ENCODE peak calls at places on chromosomes 1 and 21, in five cellular contexts. G is sigmoid colon, S is HuH-7, Y is SJSA1, E is OCI-LY7. H is an unnamed sample.

GRCh38 chr1:117540532-117540931 is 65.3 kb upstream of the TENT5C start:
- DNase-seq in G (no peak), S (no peak), Y (no peak), E (no peak), H (no peak)

GRCh38 chr1:220124542-220124941 is 30.6 kb downstream of the IARS2 start:
- DNase-seq in G (no peak), S (no peak), Y (no peak), E (no peak), H (no peak)

GRCh38 chr1:15152318-15153183 is 996 bp upstream of the TMEM51 start:
- DNase-seq in G (peak), S (peak), Y (peak), E (no peak), H (peak)

GRCh38 chr1:44418022-44418673 is 13.1 kb downstream of the RNF220 start:
- DNase-seq in G (no peak), S (no peak), Y (no peak), E (no peak), H (no peak)

GRCh38 chr1:228101994-228102790 is 933 bp downstream of the C1orf35 start:
- DNase-seq in G (peak), S (peak), Y (peak), E (peak), H (peak)

GRCh38 chr1:197664391-197664790 is 110.9 kb downstream of the DENND1B start:
- DNase-seq in G (no peak), S (no peak), Y (no peak), E (no peak), H (no peak)

GRCh38 chr1:11330411-11330810 is 57.4 kb downstream of the UBIAD1 start:
- DNase-seq in G (no peak), S (no peak), Y (no peak), E (no peak), H (no peak)

GRCh38 chr1:23215751-23216449 is 1.4 kb downstream of the HTR1D start:
- DNase-seq in G (no peak), S (peak), Y (no peak), E (no peak), H (no peak)

GRCh38 chr1:59243544-59243943 is 53.4 kb upstream of the FGGY start:
- DNase-seq in G (no peak), S (no peak), Y (no peak), E (no peak), H (no peak)

GRCh38 chr1:107965112-107965991 is at the start of gene VAV3:
- DNase-seq in G (peak), S (no peak), Y (peak), E (peak), H (peak)

GRCh38 chr1:21573971-21574458 is 64.8 kb downstream of the ALPL start:
- DNase-seq in G (peak), S (peak), Y (peak), E (peak), H (peak)

GRCh38 chr1:68100571-68100970 is 50.1 kb upstream of the DIRAS3 start:
- DNase-seq in G (no peak), S (no peak), Y (no peak), E (no peak), H (no peak)

GRCh38 chr1:196387766-196388165 is 220.5 kb downstream of the KCNT2 start:
- DNase-seq in G (no peak), S (no peak), Y (no peak), E (no peak), H (no peak)

GRCh38 chr1:9595968-9596340 is 7.2 kb downstream of the TMEM201 start:
- DNase-seq in G (no peak), S (no peak), Y (no peak), E (no peak), H (peak)

GRCh38 chr21:37032877-37033471 is 26.5 kb downstream of the RIPPLY3 start:
- DNase-seq in G (peak), S (no peak), Y (peak), E (no peak), H (no peak)

GRCh38 chr1:55989971-55990370 is 589.4 kb downstream of the PLPP3 start:
- DNase-seq in G (no peak), S (no peak), Y (no peak), E (no peak), H (no peak)

GRCh38 chr1:1374068-1374860 is 743 bp downstream of the AURKAIP1 start:
- DNase-seq in G (no peak), S (no peak), Y (no peak), E (peak), H (no peak)

GRCh38 chr1:82059931-82060330 is 259.2 kb downstream of the ADGRL2 start:
- DNase-seq in G (no peak), S (no peak), Y (no peak), E (no peak), H (no peak)

GRCh38 chr1:108831225-108831624 is 25.7 kb downstream of the AKNAD1 start:
- DNase-seq in G (no peak), S (no peak), Y (peak), E (no peak), H (no peak)

GRCh38 chr1:84377480-84378095 is 20.7 kb upstream of the DNASE2B start:
- DNase-seq in G (no peak), S (no peak), Y (no peak), E (no peak), H (no peak)

GRCh38 chr21:31623664-31624063 is 35.8 kb upstream of the SOD1 start:
- DNase-seq in G (no peak), S (no peak), Y (no peak), E (peak), H (no peak)

GRCh38 chr1:189859385-189859977 is 618.2 kb downstream of the BRINP3 start:
- DNase-seq in G (no peak), S (no peak), Y (no peak), E (peak), H (no peak)